ENCODE peak calls at places on chromosomes 4 and X, in six cellular contexts. J, Y, V, R, F and C are unnamed samples.

GRCh38 chr4:158190736-158191135 is 17.9 kb upstream of the GASK1B start:
- DNase-seq in F (no peak), J (no peak), Y (no peak), V (no peak), R (no peak), C (no peak)

GRCh38 chr4:13178621-13179020 is 305.5 kb downstream of the RAB28 start:
- DNase-seq in J (no peak), R (no peak), F (no peak), Y (no peak), V (no peak), C (no peak)

GRCh38 chrX:148500428-148501120 is at the start of gene AFF2:
- DNase-seq in Y (peak), J (no peak), F (peak), R (peak), V (peak), C (peak)

GRCh38 chr4:72969957-72970356 is 99.6 kb downstream of the COX18 start:
- DNase-seq in V (peak), Y (no peak), J (no peak), R (no peak), F (no peak), C (no peak)

GRCh38 chrX:95291561-95291960 is 1393.1 kb upstream of the DIAPH2 start:
- DNase-seq in F (no peak), R (no peak), Y (no peak), V (no peak), J (no peak), C (no peak)

GRCh38 chrX:38041237-38041636 is 34.9 kb downstream of the SYTL5 start:
- DNase-seq in V (no peak), Y (no peak), R (no peak), J (no peak), F (no peak), C (no peak)

GRCh38 chr4:15132739-15133138 is 130.5 kb downstream of the CPEB2 start:
- DNase-seq in F (no peak), V (no peak), Y (no peak), R (no peak), J (peak), C (no peak)

GRCh38 chrX:40877869-40878268 is 142.5 kb upstream of the MED14 start:
- DNase-seq in R (no peak), Y (no peak), J (no peak), V (no peak), F (no peak), C (no peak)

GRCh38 chr4:28254003-28254402 is 1393.4 kb downstream of the STIM2 start:
- DNase-seq in F (no peak), J (no peak), R (no peak), V (no peak), Y (no peak), C (no peak)

GRCh38 chr4:81465668-81466357 is 5.9 kb downstream of the RASGEF1B start:
- DNase-seq in R (no peak), Y (no peak), F (no peak), J (no peak), V (no peak), C (no peak)

GRCh38 chr4:39975488-39976089 is 2.1 kb downstream of the PDS5A start:
- DNase-seq in R (peak), J (no peak), Y (peak), F (no peak), V (no peak), C (no peak)

GRCh38 chr4:143558286-143558685 is 44.8 kb downstream of the SMARCA5 start:
- DNase-seq in F (no peak), V (no peak), Y (no peak), J (no peak), R (no peak), C (no peak)

GRCh38 chr4:113382704-113383103 is 333.3 kb downstream of the ANK2 start:
- DNase-seq in F (no peak), R (no peak), J (no peak), Y (no peak), V (no peak), C (no peak)

GRCh38 chr4:4541040-4541631 is 712 bp downstream of the STX18 start:
- DNase-seq in Y (peak), V (peak), F (peak), R (peak), J (no peak), C (no peak)

GRCh38 chr4:7426525-7427171 is 8.1 kb downstream of the PSAPL1 start:
- DNase-seq in Y (peak), F (peak), R (no peak), J (no peak), V (no peak), C (peak)

GRCh38 chr4:185426960-185427688 is 1.4 kb upstream of the UFSP2 start:
- DNase-seq in R (peak), V (no peak), Y (no peak), F (no peak), J (peak), C (no peak)